ENCODE peak calls at places on chromosome 20, in seven cellular contexts. T is EL; I is activated CD8-positive, alpha-beta memory T cell treated with anti-CD3 and anti-CD28 coated beads, Interleukin-2, amount 50 U/mL, for 4 hours; Y is AG04450; L is HS-5; M is suprapubic skin; O is heart right ventricle. G is an unnamed sample.

GRCh38 chr20:34705383-34706021 is 1.4 kb downstream of the TP53INP2 start:
- DNase-seq in T (peak), I (peak), Y (no peak), L (no peak), M (no peak), O (peak), G (peak)

GRCh38 chr20:23909390-23909789 is 29.8 kb upstream of the CST5 start:
- DNase-seq in T (no peak), I (no peak), Y (no peak), L (no peak), M (no peak), O (no peak), G (no peak)

GRCh38 chr20:53070714-53071392 is 98.7 kb downstream of the TSHZ2 start:
- DNase-seq in T (no peak), I (no peak), Y (no peak), L (no peak), M (no peak), O (no peak), G (no peak)

GRCh38 chr20:58692579-58693225 is at the start of gene NPEPL1:
- DNase-seq in T (peak), I (peak), Y (no peak), L (no peak), M (no peak), O (peak), G (peak)

GRCh38 chr20:33301192-33301930 is 18.3 kb downstream of the BPIFB1 start:
- DNase-seq in T (peak), I (no peak), Y (no peak), L (peak), M (no peak), O (no peak), G (no peak)

GRCh38 chr20:23304616-23305015 is 46.0 kb upstream of the NXT1 start:
- DNase-seq in T (no peak), I (no peak), Y (no peak), L (no peak), M (peak), O (no peak), G (no peak)

GRCh38 chr20:64036346-64037198 is 590 bp downstream of the C20orf204 start:
- DNase-seq in T (no peak), I (no peak), Y (no peak), L (no peak), M (no peak), O (no peak), G (no peak)

GRCh38 chr20:35735828-35736470 is 6.1 kb downstream of the RBM39 start:
- DNase-seq in T (peak), I (no peak), Y (no peak), L (no peak), M (no peak), O (no peak), G (no peak)

GRCh38 chr20:56442381-56443365 is 25.8 kb upstream of the RTF2 start:
- DNase-seq in T (no peak), I (no peak), Y (no peak), L (no peak), M (no peak), O (no peak), G (no peak)

GRCh38 chr20:9884666-9885065 is 45.8 kb upstream of the PAK5 start:
- DNase-seq in T (peak), I (no peak), Y (no peak), L (no peak), M (no peak), O (no peak), G (no peak)

GRCh38 chr20:49620364-49621240 is 52.7 kb upstream of the PTGIS start:
- DNase-seq in T (no peak), I (no peak), Y (no peak), L (no peak), M (peak), O (no peak), G (no peak)

GRCh38 chr20:36808317-36809257 is 35.0 kb upstream of the DSN1 start:
- DNase-seq in T (peak), I (peak), Y (peak), L (peak), M (peak), O (peak), G (peak)

GRCh38 chr20:58800134-58800650 is 50.5 kb downstream of the GNAS-AS1 start:
- DNase-seq in T (no peak), I (no peak), Y (no peak), L (no peak), M (no peak), O (no peak), G (no peak)

GRCh38 chr20:20340443-20340842 is 27.5 kb upstream of the INSM1 start:
- DNase-seq in T (no peak), I (no peak), Y (no peak), L (no peak), M (no peak), O (no peak), G (no peak)

GRCh38 chr20:17533396-17533795 is 2.2 kb upstream of the BFSP1 start:
- DNase-seq in T (peak), I (no peak), Y (no peak), L (no peak), M (no peak), O (no peak), G (peak)

GRCh38 chr20:58330229-58330628 is 20.7 kb downstream of the RAB22A start:
- DNase-seq in T (no peak), I (no peak), Y (no peak), L (no peak), M (no peak), O (no peak), G (no peak)

GRCh38 chr20:49951160-49951559 is 15.0 kb downstream of the RNF114 start:
- DNase-seq in T (peak), I (no peak), Y (peak), L (peak), M (no peak), O (no peak), G (no peak)

GRCh38 chr20:21739682-21740081 is 34.2 kb downstream of the PAX1 start:
- DNase-seq in T (no peak), I (no peak), Y (no peak), L (no peak), M (no peak), O (no peak), G (no peak)

GRCh38 chr20:37886851-37887297 is 16.1 kb upstream of the VSTM2L start:
- DNase-seq in T (peak), I (no peak), Y (no peak), L (no peak), M (no peak), O (peak), G (no peak)

GRCh38 chr20:10172998-10173655 is 45.5 kb upstream of the SNAP25 start:
- DNase-seq in T (no peak), I (no peak), Y (no peak), L (no peak), M (no peak), O (no peak), G (no peak)

GRCh38 chr20:13231031-13231752 is 10.1 kb downstream of the ISM1 start:
- DNase-seq in T (peak), I (no peak), Y (no peak), L (peak), M (no peak), O (no peak), G (no peak)

GRCh38 chr20:61263084-61263695 is 11.1 kb downstream of the CDH4 start:
- DNase-seq in T (peak), I (no peak), Y (no peak), L (no peak), M (no peak), O (no peak), G (peak)

GRCh38 chr20:61191096-61191495 is 61.0 kb upstream of the CDH4 start:
- DNase-seq in T (no peak), I (no peak), Y (no peak), L (no peak), M (no peak), O (no peak), G (no peak)

GRCh38 chr20:25081730-25082497 is at the start of gene VSX1:
- DNase-seq in T (no peak), I (no peak), Y (no peak), L (no peak), M (no peak), O (no peak), G (no peak)

GRCh38 chr20:60008130-60008808 is 50.0 kb downstream of the CDH26 start:
- DNase-seq in T (no peak), I (no peak), Y (no peak), L (no peak), M (no peak), O (no peak), G (no peak)

GRCh38 chr20:61560361-61560853 is 308.3 kb downstream of the CDH4 start:
- DNase-seq in T (peak), I (no peak), Y (no peak), L (peak), M (no peak), O (no peak), G (no peak)

GRCh38 chr20:17849901-17850673 is 118.5 kb downstream of the SNX5 start:
- DNase-seq in T (peak), I (no peak), Y (peak), L (peak), M (peak), O (peak), G (peak)

GRCh38 chr20:19945732-19946670 is 71.2 kb upstream of the NAA20 start:
- DNase-seq in T (no peak), I (no peak), Y (no peak), L (no peak), M (no peak), O (peak), G (no peak)

GRCh38 chr20:45436732-45437485 is 21.0 kb downstream of the PIGT start:
- DNase-seq in T (peak), I (peak), Y (peak), L (peak), M (peak), O (peak), G (peak)

GRCh38 chr20:38083338-38084048 is 49.9 kb downstream of the RPRD1B start:
- DNase-seq in T (no peak), I (no peak), Y (no peak), L (no peak), M (no peak), O (no peak), G (no peak)

GRCh38 chr20:41138527-41139226 is 1.3 kb downstream of the PLCG1 start:
- DNase-seq in T (peak), I (peak), Y (no peak), L (no peak), M (no peak), O (no peak), G (no peak)

GRCh38 chr20:50582591-50583234 is 72.5 kb downstream of the PTPN1 start:
- DNase-seq in T (no peak), I (no peak), Y (no peak), L (no peak), M (no peak), O (no peak), G (no peak)

GRCh38 chr20:61439251-61439650 is 187.2 kb downstream of the CDH4 start:
- DNase-seq in T (peak), I (no peak), Y (no peak), L (no peak), M (no peak), O (no peak), G (no peak)

GRCh38 chr20:2696646-2697045 is 4.1 kb downstream of the EBF4 start:
- DNase-seq in T (no peak), I (no peak), Y (no peak), L (no peak), M (peak), O (no peak), G (no peak)

GRCh38 chr20:45176526-45176925 is 1.8 kb downstream of the PI3 start:
- DNase-seq in T (no peak), I (no peak), Y (no peak), L (no peak), M (no peak), O (no peak), G (no peak)

GRCh38 chr20:63826753-63827152 is 4.3 kb downstream of the ZBTB46 start:
- DNase-seq in T (no peak), I (no peak), Y (no peak), L (no peak), M (no peak), O (no peak), G (no peak)

GRCh38 chr20:36477475-36477874 is 63.8 kb upstream of the MYL9 start:
- DNase-seq in T (no peak), I (no peak), Y (no peak), L (no peak), M (no peak), O (no peak), G (no peak)

G was measured in SW 1271.